ENCODE peak calls at places on chromosomes 5 and 9, in five cellular contexts. One of them, this sample, is unnamed.
A peak's percentile ranks its signal among the peaks of the same experiment; 100 is the strongest.

GRCh38 chr5:39619161-39619818 is 194.5 kb upstream of the DAB2 start:
- DNase-seq in posterior vena cava: no peak
- DNase-seq in cardiac fibroblast: peak; percentile 52
- DNase-seq in activated CD4-positive, alpha-beta T cell treated with anti-CD3 and anti-CD28 coated beads, Interleukin-2, amount 50 U/mL, for 1 hour: no peak
- DNase-seq in T1000: no peak
- DNase-seq in this sample: no peak

GRCh38 chr5:56522972-56523371 is 289.8 kb upstream of the ANKRD55 start:
- DNase-seq in posterior vena cava: no peak
- DNase-seq in activated CD4-positive, alpha-beta T cell treated with anti-CD3 and anti-CD28 coated beads, Interleukin-2, amount 50 U/mL, for 1 hour: no peak
- DNase-seq in cardiac fibroblast: peak; percentile 57
- DNase-seq in T1000: no peak
- DNase-seq in this sample: no peak

GRCh38 chr5:178230879-178231735 is 1.5 kb downstream of the PHYKPL start:
- DNase-seq in activated CD4-positive, alpha-beta T cell treated with anti-CD3 and anti-CD28 coated beads, Interleukin-2, amount 50 U/mL, for 1 hour: no peak
- DNase-seq in cardiac fibroblast: peak; percentile 59
- DNase-seq in posterior vena cava: peak; percentile 91
- DNase-seq in T1000: no peak
- DNase-seq in this sample: no peak

GRCh38 chr5:126098330-126099017 is 324.7 kb upstream of the GRAMD2B start:
- DNase-seq in cardiac fibroblast: peak; percentile 48
- DNase-seq in T1000: no peak
- DNase-seq in posterior vena cava: no peak
- DNase-seq in activated CD4-positive, alpha-beta T cell treated with anti-CD3 and anti-CD28 coated beads, Interleukin-2, amount 50 U/mL, for 1 hour: no peak
- DNase-seq in this sample: no peak

GRCh38 chr9:38269752-38270151 is 122.8 kb upstream of the ALDH1B1 start:
- DNase-seq in posterior vena cava: no peak
- DNase-seq in activated CD4-positive, alpha-beta T cell treated with anti-CD3 and anti-CD28 coated beads, Interleukin-2, amount 50 U/mL, for 1 hour: no peak
- DNase-seq in cardiac fibroblast: no peak
- DNase-seq in T1000: no peak
- DNase-seq in this sample: no peak

GRCh38 chr5:40141418-40141817 is 538.3 kb upstream of the PTGER4 start:
- DNase-seq in activated CD4-positive, alpha-beta T cell treated with anti-CD3 and anti-CD28 coated beads, Interleukin-2, amount 50 U/mL, for 1 hour: no peak
- DNase-seq in T1000: no peak
- DNase-seq in posterior vena cava: no peak
- DNase-seq in cardiac fibroblast: no peak
- DNase-seq in this sample: no peak

GRCh38 chr5:171418982-171419662 is at the start of gene FGF18:
- DNase-seq in cardiac fibroblast: peak; percentile 51
- DNase-seq in T1000: peak; percentile 68
- DNase-seq in activated CD4-positive, alpha-beta T cell treated with anti-CD3 and anti-CD28 coated beads, Interleukin-2, amount 50 U/mL, for 1 hour: peak; percentile 18
- DNase-seq in posterior vena cava: peak; percentile 86
- DNase-seq in this sample: peak; percentile 11

GRCh38 chr5:137563646-137564474 is 64.7 kb upstream of the SPOCK1 start:
- DNase-seq in cardiac fibroblast: peak; percentile 77
- DNase-seq in T1000: peak; percentile 44
- DNase-seq in activated CD4-positive, alpha-beta T cell treated with anti-CD3 and anti-CD28 coated beads, Interleukin-2, amount 50 U/mL, for 1 hour: no peak
- DNase-seq in posterior vena cava: no peak
- DNase-seq in this sample: no peak

GRCh38 chr9:69178583-69179011 is 4.5 kb downstream of the TJP2 start:
- DNase-seq in posterior vena cava: no peak
- DNase-seq in activated CD4-positive, alpha-beta T cell treated with anti-CD3 and anti-CD28 coated beads, Interleukin-2, amount 50 U/mL, for 1 hour: no peak
- DNase-seq in T1000: no peak
- DNase-seq in cardiac fibroblast: no peak
- DNase-seq in this sample: peak; percentile 37

GRCh38 chr5:149162401-149163084 is 21.2 kb downstream of the ABLIM3 start:
- DNase-seq in T1000: no peak
- DNase-seq in cardiac fibroblast: peak; percentile 71
- DNase-seq in posterior vena cava: no peak
- DNase-seq in activated CD4-positive, alpha-beta T cell treated with anti-CD3 and anti-CD28 coated beads, Interleukin-2, amount 50 U/mL, for 1 hour: no peak
- DNase-seq in this sample: no peak

GRCh38 chr5:61496406-61497307 is 164.6 kb downstream of the ZSWIM6 start:
- DNase-seq in posterior vena cava: no peak
- DNase-seq in T1000: no peak
- DNase-seq in cardiac fibroblast: no peak
- DNase-seq in activated CD4-positive, alpha-beta T cell treated with anti-CD3 and anti-CD28 coated beads, Interleukin-2, amount 50 U/mL, for 1 hour: no peak
- DNase-seq in this sample: no peak

GRCh38 chr5:73188764-73189521 is 15.9 kb downstream of the TMEM174 start:
- DNase-seq in posterior vena cava: no peak
- DNase-seq in T1000: no peak
- DNase-seq in cardiac fibroblast: no peak
- DNase-seq in activated CD4-positive, alpha-beta T cell treated with anti-CD3 and anti-CD28 coated beads, Interleukin-2, amount 50 U/mL, for 1 hour: no peak
- DNase-seq in this sample: no peak

This sample was measured in CD4-positive, alpha-beta memory T cell.